ENCODE peak calls at places on chromosomes 3 and 15, in eight cellular contexts. E is NCI-H2081, C is AG08395, Z is left ventricle myocardium superior, P is GM18507, A is C1 segment of cervical spinal cord, R is iris pigment epithelial cell, H is tibial nerve. I is an unnamed sample.
A peak's percentile ranks its signal among the peaks of the same experiment; 100 is the strongest.

GRCh38 chr3:180531303-180532278 is 70.4 kb upstream of the TTC14 start:
- DNase-seq in C (no peak), H (no peak), Z (no peak), R (no peak), E (no peak), A (no peak), P (no peak), I (no peak)

GRCh38 chr3:64612916-64613526 is 74.8 kb downstream of the ADAMTS9 start:
- DNase-seq in Z (no peak), A (no peak), H (no peak), R (no peak), C (no peak), P (no peak), E (no peak), I (no peak)

GRCh38 chr3:51622868-51623267 is 48.2 kb upstream of the TEX264 start:
- DNase-seq in A (peak; percentile 24), Z (peak; percentile 43), P (no peak), E (peak; percentile 65), H (no peak), R (peak; percentile 54), C (peak; percentile 55), I (no peak)

GRCh38 chr3:149291178-149291577 is 42.3 kb downstream of the TM4SF18 start:
- DNase-seq in H (no peak), Z (no peak), A (no peak), E (no peak), C (no peak), P (no peak), R (no peak), I (no peak)

GRCh38 chr3:73509812-73510211 is 114.9 kb downstream of the PDZRN3 start:
- DNase-seq in A (no peak), Z (no peak), E (no peak), C (peak; percentile 45), H (no peak), P (no peak), R (no peak), I (peak; percentile 32)

GRCh38 chr3:190522621-190523222 is 8.8 kb downstream of the IL1RAP start:
- DNase-seq in C (no peak), R (no peak), A (no peak), Z (no peak), E (no peak), H (no peak), P (no peak), I (no peak)

GRCh38 chr3:170716172-170716800 is 130.4 kb upstream of the SLC7A14 start:
- DNase-seq in P (no peak), H (no peak), R (no peak), A (no peak), E (no peak), C (no peak), Z (no peak), I (no peak)

GRCh38 chr3:161405087-161405486 is 33.8 kb upstream of the SPTSSB start:
- DNase-seq in Z (no peak), C (no peak), H (no peak), A (no peak), P (no peak), E (no peak), R (no peak), I (no peak)

GRCh38 chr15:77034620-77035467 is 36.1 kb downstream of the TSPAN3 start:
- DNase-seq in A (no peak), R (no peak), P (no peak), H (peak; percentile 11), Z (peak; percentile 42), E (no peak), C (peak; percentile 37), I (peak; percentile 58)

GRCh38 chr3:158775001-158775400 is 26.9 kb upstream of the MFSD1 start:
- DNase-seq in A (no peak), C (no peak), Z (no peak), E (no peak), P (no peak), R (no peak), H (no peak), I (no peak)

GRCh38 chr3:39121626-39122025 is 14.1 kb downstream of the TTC21A start:
- DNase-seq in Z (no peak), A (no peak), R (no peak), E (no peak), C (no peak), P (no peak), H (no peak), I (no peak)

GRCh38 chr3:29454326-29454725 is 173.5 kb downstream of the RBMS3 start:
- DNase-seq in P (no peak), A (no peak), E (no peak), Z (no peak), H (no peak), R (no peak), C (no peak), I (no peak)

GRCh38 chr3:56869157-56869889 is 67.6 kb upstream of the ARHGEF3 start:
- DNase-seq in C (no peak), E (no peak), P (no peak), R (peak; percentile 81), Z (no peak), H (no peak), A (no peak), I (no peak)

GRCh38 chr3:72346526-72346926 is 501.7 kb downstream of the SHQ1 start:
- DNase-seq in A (no peak), E (no peak), H (no peak), Z (no peak), C (peak; percentile 95), R (peak; percentile 98), P (no peak), I (peak; percentile 80)

GRCh38 chr3:61352300-61352699 is 101.0 kb upstream of the FHIT start:
- DNase-seq in C (no peak), R (no peak), H (no peak), Z (no peak), E (no peak), P (no peak), A (no peak), I (no peak)

GRCh38 chr3:187403768-187404270 is 35.6 kb downstream of the RTP4 start:
- DNase-seq in A (no peak), E (no peak), R (peak; percentile 99), C (peak; percentile 88), Z (no peak), H (no peak), P (no peak), I (peak; percentile 82)

GRCh38 chr15:99732268-99732641 is 982 bp downstream of the LYSMD4 start:
- DNase-seq in Z (no peak), H (no peak), E (no peak), C (peak; percentile 14), P (no peak), R (peak; percentile 60), A (no peak), I (peak; percentile 41)

GRCh38 chr3:133815386-133815785 is 9.8 kb downstream of the SRPRB start:
- DNase-seq in R (no peak), Z (no peak), P (no peak), C (no peak), H (no peak), E (no peak), A (no peak), I (no peak)

GRCh38 chr3:52052831-52053306 is 3.5 kb downstream of the DUSP7 start:
- DNase-seq in C (peak; percentile 81), E (peak; percentile 33), Z (peak; percentile 92), R (peak; percentile 77), P (no peak), H (peak; percentile 82), A (peak; percentile 55), I (peak; percentile 84)

GRCh38 chr3:158845748-158846350 is 44.0 kb downstream of the MFSD1 start:
- DNase-seq in Z (no peak), H (no peak), C (peak; percentile 28), P (peak; percentile 32), E (peak; percentile 75), A (no peak), R (peak; percentile 27), I (peak; percentile 27)

GRCh38 chr3:159766563-159767185 is 222.0 kb upstream of the IL12A start:
- DNase-seq in C (peak; percentile 53), A (no peak), R (peak; percentile 66), Z (no peak), E (peak; percentile 57), H (no peak), P (no peak), I (peak; percentile 51)

I was measured in AG08396.